ENCODE peak calls at places on chromosomes 7 and 10, in five cellular contexts. One of them, this sample, is unnamed.

GRCh38 chr10:132626019-132626760 is 88.6 kb downstream of the INPP5A start:
- DNase-seq in stimulated activated CD8-positive, alpha-beta memory T cell treated with anti-CD3 and anti-CD28 coated beads, Interleukin-2, amount 100 ng/mL, for 1 hour: no peak
- DNase-seq in left lung: no peak
- DNase-seq in AG08396: no peak
- DNase-seq in amygdala: no peak
- DNase-seq in this sample: no peak

GRCh38 chr7:155299539-155300202 is 2.0 kb downstream of the INSIG1 start:
- DNase-seq in stimulated activated CD8-positive, alpha-beta memory T cell treated with anti-CD3 and anti-CD28 coated beads, Interleukin-2, amount 100 ng/mL, for 1 hour: no peak
- DNase-seq in left lung: no peak
- DNase-seq in AG08396: peak
- DNase-seq in amygdala: no peak
- DNase-seq in this sample: no peak

GRCh38 chr7:68770649-68771048 is 827.6 kb upstream of the AUTS2 start:
- DNase-seq in stimulated activated CD8-positive, alpha-beta memory T cell treated with anti-CD3 and anti-CD28 coated beads, Interleukin-2, amount 100 ng/mL, for 1 hour: no peak
- DNase-seq in left lung: no peak
- DNase-seq in AG08396: no peak
- DNase-seq in amygdala: no peak
- DNase-seq in this sample: no peak

GRCh38 chr10:46236941-46237681 is 49.7 kb upstream of the ANTXRL start:
- DNase-seq in stimulated activated CD8-positive, alpha-beta memory T cell treated with anti-CD3 and anti-CD28 coated beads, Interleukin-2, amount 100 ng/mL, for 1 hour: no peak
- DNase-seq in left lung: no peak
- DNase-seq in AG08396: no peak
- DNase-seq in amygdala: no peak
- DNase-seq in this sample: no peak

GRCh38 chr10:110483633-110484032 is 14.1 kb upstream of the DUSP5 start:
- DNase-seq in stimulated activated CD8-positive, alpha-beta memory T cell treated with anti-CD3 and anti-CD28 coated beads, Interleukin-2, amount 100 ng/mL, for 1 hour: no peak
- DNase-seq in left lung: no peak
- DNase-seq in AG08396: no peak
- DNase-seq in amygdala: no peak
- DNase-seq in this sample: no peak

GRCh38 chr7:140640060-140640611 is 477 bp downstream of the DENND2A start:
- DNase-seq in stimulated activated CD8-positive, alpha-beta memory T cell treated with anti-CD3 and anti-CD28 coated beads, Interleukin-2, amount 100 ng/mL, for 1 hour: no peak
- DNase-seq in left lung: no peak
- DNase-seq in AG08396: peak
- DNase-seq in amygdala: no peak
- DNase-seq in this sample: no peak

GRCh38 chr10:71805776-71806705 is 32.7 kb upstream of the VSIR start:
- DNase-seq in stimulated activated CD8-positive, alpha-beta memory T cell treated with anti-CD3 and anti-CD28 coated beads, Interleukin-2, amount 100 ng/mL, for 1 hour: no peak
- DNase-seq in left lung: peak
- DNase-seq in AG08396: no peak
- DNase-seq in amygdala: no peak
- DNase-seq in this sample: no peak

GRCh38 chr7:27161214-27161720 is 4.1 kb downstream of the HOXA9 start:
- DNase-seq in stimulated activated CD8-positive, alpha-beta memory T cell treated with anti-CD3 and anti-CD28 coated beads, Interleukin-2, amount 100 ng/mL, for 1 hour: no peak
- DNase-seq in left lung: peak
- DNase-seq in AG08396: no peak
- DNase-seq in amygdala: no peak
- DNase-seq in this sample: no peak

GRCh38 chr7:9711259-9711658 is 1262.4 kb upstream of the PHF14 start:
- DNase-seq in stimulated activated CD8-positive, alpha-beta memory T cell treated with anti-CD3 and anti-CD28 coated beads, Interleukin-2, amount 100 ng/mL, for 1 hour: no peak
- DNase-seq in left lung: no peak
- DNase-seq in AG08396: no peak
- DNase-seq in amygdala: no peak
- DNase-seq in this sample: no peak

GRCh38 chr10:124670849-124671248 is 73.3 kb downstream of the FAM53B start:
- DNase-seq in stimulated activated CD8-positive, alpha-beta memory T cell treated with anti-CD3 and anti-CD28 coated beads, Interleukin-2, amount 100 ng/mL, for 1 hour: no peak
- DNase-seq in left lung: peak
- DNase-seq in AG08396: no peak
- DNase-seq in amygdala: no peak
- DNase-seq in this sample: no peak